ENCODE peak calls at places on chromosomes 7 and 10, in seven cellular contexts. U is left lung; W is neural progenitor cell; O is tibial artery; Y is CD4-positive, CD25-positive, alpha-beta regulatory T cell; M is CD8-positive, alpha-beta T cell; T is lower lobe of right lung. A is an unnamed sample.

GRCh38 chr7:1539346-1540321 is 9.1 kb downstream of the MAFK start:
- DNase-seq in M (no peak), Y (no peak), W (no peak), U (no peak), T (peak; percentile 45), O (peak; percentile 72), A (peak; percentile 55)

GRCh38 chr7:12727455-12728191 is 40.2 kb downstream of the ARL4A start:
- DNase-seq in T (no peak), U (no peak), W (no peak), M (no peak), O (no peak), Y (no peak), A (no peak)

GRCh38 chr10:62047960-62048383 is 146.5 kb downstream of the ARID5B start:
- DNase-seq in O (no peak), Y (no peak), W (no peak), T (no peak), M (peak; percentile 30), U (no peak), A (no peak)

GRCh38 chr10:119450606-119451304 is 91.8 kb downstream of the RGS10 start:
- DNase-seq in M (no peak), T (peak; percentile 37), Y (no peak), O (no peak), U (no peak), W (no peak), A (no peak)

GRCh38 chr10:110387983-110388681 is 83.4 kb upstream of the SMNDC1 start:
- DNase-seq in U (no peak), W (no peak), T (no peak), O (no peak), Y (peak; percentile 1), M (peak; percentile 35), A (no peak)

GRCh38 chr7:70890147-70890969 is 241.6 kb upstream of the GALNT17 start:
- DNase-seq in O (no peak), M (no peak), U (no peak), Y (no peak), W (no peak), T (no peak), A (no peak)

GRCh38 chr7:103706805-103707204 is 260.8 kb upstream of the SLC26A5 start:
- DNase-seq in U (no peak), Y (no peak), T (no peak), W (no peak), M (no peak), O (no peak), A (no peak)

GRCh38 chr10:92240289-92241157 is 50.4 kb downstream of the CPEB3 start:
- DNase-seq in M (peak; percentile 22), O (peak; percentile 68), W (peak; percentile 74), T (peak; percentile 51), Y (peak; percentile 33), U (peak; percentile 64), A (peak; percentile 27)

GRCh38 chr10:59995862-59996261 is 89.5 kb upstream of the CCDC6 start:
- DNase-seq in W (no peak), Y (no peak), T (no peak), M (no peak), O (no peak), U (no peak), A (no peak)

GRCh38 chr7:74488518-74488917 is 34.8 kb downstream of the GTF2IRD1 start:
- DNase-seq in M (no peak), O (no peak), W (no peak), Y (no peak), U (no peak), T (no peak), A (no peak)

GRCh38 chr7:74483402-74484336 is 30.0 kb downstream of the GTF2IRD1 start:
- DNase-seq in W (no peak), M (no peak), Y (no peak), T (no peak), O (peak; percentile 74), U (peak; percentile 43), A (peak; percentile 65)

GRCh38 chr7:74481458-74482324 is 28.0 kb downstream of the GTF2IRD1 start:
- DNase-seq in Y (no peak), O (no peak), T (no peak), W (no peak), U (no peak), M (no peak), A (no peak)

GRCh38 chr7:74482629-74483401 is 29.1 kb downstream of the GTF2IRD1 start:
- DNase-seq in O (no peak), W (no peak), U (no peak), M (no peak), Y (no peak), T (no peak), A (no peak)

GRCh38 chr7:74485611-74486010 is 31.9 kb downstream of the GTF2IRD1 start:
- DNase-seq in Y (no peak), M (no peak), T (no peak), U (no peak), W (no peak), O (no peak), A (no peak)
- H3K27ac ChIP-seq in Y (no peak overlapping the region), M (no peak overlapping the region), T (no peak overlapping the region), U (no peak overlapping the region), W (no peak overlapping the region), O (no peak overlapping the region), A (no peak overlapping the region)

DNA sequence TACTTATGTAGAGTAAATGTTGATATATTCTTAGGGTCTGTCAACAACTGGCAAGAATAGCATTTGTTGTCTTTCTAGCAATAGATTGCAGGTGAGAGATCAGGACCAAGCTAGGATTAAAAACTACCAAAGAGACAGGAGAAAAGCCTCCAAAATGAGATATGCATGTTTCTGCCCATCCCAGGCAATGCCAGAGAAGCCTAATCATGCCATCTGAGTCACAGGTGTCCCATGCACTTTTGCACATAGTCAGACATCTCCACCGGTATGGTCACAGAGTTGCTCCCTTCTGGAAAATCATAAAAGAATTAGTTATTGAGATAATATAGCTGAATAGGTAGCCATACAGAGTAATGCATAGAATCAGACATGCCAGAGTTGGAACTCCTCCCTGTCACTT is 50.6 kb downstream of the PDK4 start:
- DNase-seq in O (no peak), T (no peak), M (no peak), U (no peak), W (no peak), Y (no peak), A (no peak)
- H3K4me1 ChIP-seq in O (peaks cover 60% of the 10 kb centered on the region), T (peaks cover 59% of the 10 kb centered on the region), M (no peaks in the 10 kb centered on the region), U (peaks cover 21% of the 10 kb centered on the region), W (peaks cover 3% of the 10 kb centered on the region), Y (no peaks in the 10 kb centered on the region), A (peaks cover 37% of the 10 kb centered on the region)

GRCh38 chr10:37948210-37948609 is 28.2 kb downstream of the ZNF25 start:
- DNase-seq in W (no peak), O (no peak), T (no peak), U (no peak), M (no peak), Y (no peak), A (no peak)

GRCh38 chr10:37952051-37952815 is 24.2 kb downstream of the ZNF25 start:
- DNase-seq in T (no peak), U (no peak), M (no peak), O (no peak), Y (no peak), W (no peak), A (no peak)

GRCh38 chr10:37952926-37953325 is 23.5 kb downstream of the ZNF25 start:
- DNase-seq in W (no peak), M (no peak), T (no peak), Y (no peak), U (no peak), O (no peak), A (no peak)

GRCh38 chr10:37947526-37947925 is 28.9 kb downstream of the ZNF25 start:
- DNase-seq in O (no peak), M (no peak), W (no peak), T (no peak), U (no peak), Y (no peak), A (no peak)
- H3K9me3 ChIP-seq in O (no peaks in the 10 kb centered on the region), M (peaks cover 6% of the 10 kb centered on the region), W (peaks cover 6% of the 10 kb centered on the region), T (no peaks in the 10 kb centered on the region), U (no peaks in the 10 kb centered on the region), Y (peaks cover 13% of the 10 kb centered on the region), A (no peaks in the 10 kb centered on the region)

GRCh38 chr10:75295901-75296441 is 60.2 kb upstream of the COMTD1 start:
- DNase-seq in W (no peak), O (no peak), M (no peak), T (no peak), Y (no peak), U (no peak), A (peak; percentile 40)
- H3K27ac ChIP-seq in W (no peak overlapping the region), O (peak overlapping the region; percentile 89), M (no peak overlapping the region), T (peak overlapping the region; percentile 90), Y (no peak overlapping the region), U (peak overlapping the region; percentile 91), A (peak overlapping the region; percentile 97)

DNA sequence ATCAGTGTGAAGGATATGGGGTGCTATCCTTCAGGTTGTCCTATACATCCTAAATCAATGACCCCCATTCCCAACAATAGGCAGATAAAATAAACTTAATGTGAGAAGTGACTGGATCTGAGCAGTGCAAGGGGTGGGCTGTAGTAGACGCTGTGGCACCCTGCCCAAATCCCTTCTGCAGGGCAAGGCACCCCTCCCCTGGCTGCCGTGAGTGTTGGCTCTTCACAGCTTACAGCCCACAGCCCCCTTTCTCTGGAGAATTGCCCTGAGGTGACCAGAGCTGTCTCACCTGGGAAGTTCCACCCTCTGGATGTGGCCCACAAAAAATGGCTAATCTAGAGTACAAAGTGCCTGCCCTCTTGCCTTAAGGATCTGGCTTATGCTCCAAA is 25.8 kb upstream of the PPIF start:
- DNase-seq in U (no peak), T (peak; percentile 32), O (no peak), Y (no peak), W (no peak), M (no peak), A (peak; percentile 19)
- H3K4me1 ChIP-seq in U (peaks cover 4% of the 10 kb centered on the region), T (peaks cover 30% of the 10 kb centered on the region), O (peaks cover 9% of the 10 kb centered on the region), Y (peaks cover 66% of the 10 kb centered on the region), W (peaks cover 19% of the 10 kb centered on the region), M (peaks cover 82% of the 10 kb centered on the region), A (no peaks in the 10 kb centered on the region)

GRCh38 chr7:23220690-23221305 is 25.8 kb upstream of the GPNMB start:
- DNase-seq in O (no peak), W (peak; percentile 20), T (no peak), M (no peak), Y (no peak), U (no peak), A (no peak)
- H3K9me3 ChIP-seq in O (no peaks in the 10 kb centered on the region), W (no peaks in the 10 kb centered on the region), T (no peaks in the 10 kb centered on the region), M (no peaks in the 10 kb centered on the region), Y (no peaks in the 10 kb centered on the region), U (no peaks in the 10 kb centered on the region), A (no peaks in the 10 kb centered on the region)

GRCh38 chr10:90589825-90590224 is 268.0 kb downstream of the HTR7 start:
- DNase-seq in T (no peak), W (no peak), M (no peak), Y (no peak), O (no peak), U (no peak), A (no peak)

GRCh38 chr10:90591629-90592028 is 266.2 kb downstream of the HTR7 start:
- DNase-seq in Y (no peak), W (no peak), T (no peak), M (no peak), O (no peak), U (no peak), A (no peak)

GRCh38 chr10:90588222-90588621 is 269.6 kb downstream of the HTR7 start:
- DNase-seq in T (no peak), U (no peak), Y (no peak), W (no peak), M (no peak), O (no peak), A (no peak)

GRCh38 chr10:90587081-90587491 is 270.8 kb downstream of the HTR7 start:
- DNase-seq in T (no peak), O (no peak), Y (no peak), W (no peak), U (no peak), M (no peak), A (no peak)

GRCh38 chr10:90587561-90587960 is 270.3 kb downstream of the HTR7 start:
- DNase-seq in U (no peak), W (no peak), O (no peak), T (no peak), Y (no peak), M (no peak), A (no peak)
- H3K27ac ChIP-seq in U (no peak overlapping the region), W (no peak overlapping the region), O (no peak overlapping the region), T (no peak overlapping the region), Y (no peak overlapping the region), M (no peak overlapping the region), A (no peak overlapping the region)